ENCODE peak calls at places on chromosomes 1 and 21, in ten cellular contexts. L is sigmoid colon, N is HepG2, Y is body of pancreas, U is uterus, A is A549, B is tibial nerve, G is heart left ventricle, I is stomach, X is transverse colon. Z is an unnamed sample.
A peak's percentile ranks its signal among the peaks of the same experiment; 100 is the strongest.

GRCh38 chr21:34908424-34909055 is 140.6 kb downstream of the RUNX1 start:
- DNase-seq in L (peak; percentile 70), N (peak; percentile 90), Y (no peak), U (peak; percentile 33), A (no peak), B (no peak), G (no peak), I (no peak), X (no peak), Z (no peak)

GRCh38 chr1:3678361-3679097 is 26.2 kb downstream of the TP73 start:
- DNase-seq in L (no peak), N (no peak), Y (no peak), U (no peak), A (no peak), B (no peak), G (no peak), I (no peak), X (no peak), Z (no peak)

GRCh38 chr1:167693425-167694045 is 28.2 kb upstream of the MPZL1 start:
- DNase-seq in L (no peak), N (no peak), Y (no peak), U (no peak), A (no peak), B (no peak), G (no peak), I (no peak), X (no peak), Z (no peak)

GRCh38 chr1:87478231-87478630 is 149.6 kb downstream of the LMO4 start:
- DNase-seq in L (no peak), N (no peak), Y (no peak), U (no peak), A (no peak), B (peak; percentile 40), G (peak; percentile 22), I (no peak), X (peak; percentile 14), Z (no peak)

GRCh38 chr1:61561666-61562065 is 163.3 kb downstream of the TM2D1 start:
- DNase-seq in L (no peak), N (no peak), Y (no peak), U (no peak), A (no peak), B (no peak), G (no peak), I (no peak), X (no peak), Z (no peak)

GRCh38 chr1:53266038-53266437 is 27.7 kb upstream of the MAGOH start:
- DNase-seq in L (no peak), N (peak; percentile 17), Y (no peak), U (no peak), A (peak; percentile 33), B (no peak), G (no peak), I (no peak), X (no peak), Z (no peak)

GRCh38 chr1:181104790-181105133 is 16.3 kb downstream of the IER5 start:
- DNase-seq in L (peak; percentile 79), N (peak; percentile 39), Y (peak; percentile 30), U (peak; percentile 51), A (no peak), B (no peak), G (no peak), I (no peak), X (peak; percentile 37), Z (no peak)

GRCh38 chr21:41692216-41692615 is 74.6 kb downstream of the RIPK4 start:
- DNase-seq in L (no peak), N (no peak), Y (no peak), U (no peak), A (no peak), B (no peak), G (no peak), I (no peak), X (no peak), Z (no peak)

GRCh38 chr1:232713785-232714184 is 83.9 kb upstream of the SIPA1L2 start:
- DNase-seq in L (no peak), N (no peak), Y (no peak), U (no peak), A (no peak), B (no peak), G (no peak), I (no peak), X (no peak), Z (no peak)

GRCh38 chr21:27759091-27759659 is 792.3 kb upstream of the ADAMTS5 start:
- DNase-seq in L (no peak), N (no peak), Y (peak; percentile 39), U (no peak), A (no peak), B (no peak), G (peak; percentile 23), I (no peak), X (peak; percentile 47), Z (no peak)

GRCh38 chr1:183568176-183569041 is 21.9 kb downstream of the NCF2 start:
- DNase-seq in L (peak; percentile 74), N (no peak), Y (no peak), U (no peak), A (no peak), B (no peak), G (peak; percentile 63), I (no peak), X (peak; percentile 20), Z (no peak)

GRCh38 chr1:39359028-39359570 is 132.3 kb upstream of the BMP8A start:
- DNase-seq in L (peak; percentile 72), N (no peak), Y (peak; percentile 31), U (peak; percentile 48), A (no peak), B (no peak), G (no peak), I (peak; percentile 28), X (no peak), Z (no peak)

GRCh38 chr21:17781524-17781923 is 37.6 kb downstream of the C21orf91 start:
- DNase-seq in L (no peak), N (no peak), Y (no peak), U (no peak), A (no peak), B (no peak), G (no peak), I (no peak), X (no peak), Z (no peak)
- H3K4me3 ChIP-seq in L (no peak overlapping the region), N (no peak overlapping the region), Y (no peak overlapping the region), U (no peak overlapping the region), A (no peak overlapping the region), B (no peak overlapping the region), G (no peak overlapping the region), I (no peak overlapping the region), X (no peak overlapping the region), Z (no peak overlapping the region)

DNA sequence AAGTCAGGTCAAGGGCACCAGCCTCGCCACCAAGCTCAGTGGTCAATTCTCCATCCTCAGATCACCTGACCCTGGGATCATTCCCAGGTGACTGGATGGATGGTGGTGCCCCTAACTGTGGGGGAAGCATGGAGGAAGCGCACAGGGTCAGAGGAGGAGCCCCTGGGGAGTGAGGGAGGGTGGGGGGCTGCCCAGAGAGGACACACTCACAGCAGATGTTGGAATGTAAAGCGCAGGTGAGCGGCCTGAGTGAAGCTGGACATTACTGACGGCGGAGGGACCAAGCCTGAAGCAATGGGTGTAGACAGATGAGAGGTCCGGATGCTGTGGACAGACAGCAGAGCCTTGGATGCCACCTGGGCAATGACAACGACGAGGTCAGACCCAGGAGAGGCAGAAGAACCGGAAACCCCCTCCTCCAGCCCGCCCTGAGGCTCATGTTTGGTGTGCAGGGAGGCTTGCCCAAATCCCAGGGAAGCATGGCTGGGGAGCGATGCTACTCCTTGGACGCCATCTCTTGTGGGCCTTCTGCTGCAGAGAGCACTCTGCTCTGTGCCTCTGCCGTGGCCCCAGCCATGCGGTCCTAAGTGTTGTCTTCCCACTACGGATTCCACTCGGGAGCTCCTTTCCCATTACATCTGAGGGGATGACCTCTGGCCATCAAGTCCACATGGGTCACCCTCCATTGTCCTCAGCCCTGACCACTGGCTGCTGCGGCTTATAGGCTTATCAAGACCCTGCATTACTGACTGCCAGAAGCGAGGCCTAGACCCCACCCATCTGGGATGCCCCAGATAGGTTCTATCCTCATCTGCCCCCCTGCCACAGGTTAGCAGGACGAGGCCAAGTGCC is 5.8 kb upstream of the CPLANE2 start:
- DNase-seq in L (peak; percentile 64), N (no peak), Y (no peak), U (no peak), A (no peak), B (no peak), G (no peak), I (no peak), X (peak; percentile 7), Z (no peak)
- TF ChIP-seq POLR2A in L (no peak), N (no peak), Y (no peak), U (no peak), A (no peak), B (no peak), G (no peak), I (no peak), X (no peak), Z (no peak)

GRCh38 chr1:45929257-45929687 is 125.9 kb downstream of the MAST2 start:
- DNase-seq in L (no peak), N (peak; percentile 26), Y (no peak), U (no peak), A (peak; percentile 5), B (no peak), G (no peak), I (no peak), X (no peak), Z (no peak)

GRCh38 chr1:45928486-45929205 is 125.2 kb downstream of the MAST2 start:
- DNase-seq in L (no peak), N (no peak), Y (no peak), U (no peak), A (no peak), B (no peak), G (no peak), I (no peak), X (no peak), Z (no peak)

GRCh38 chr1:45926302-45926701 is 122.9 kb downstream of the MAST2 start:
- DNase-seq in L (no peak), N (no peak), Y (no peak), U (no peak), A (no peak), B (no peak), G (no peak), I (no peak), X (no peak), Z (no peak)

GRCh38 chr1:45934947-45935346 is 131.5 kb downstream of the MAST2 start:
- DNase-seq in L (no peak), N (no peak), Y (no peak), U (no peak), A (no peak), B (no peak), G (no peak), I (no peak), X (no peak), Z (no peak)

GRCh38 chr1:45930258-45931150 is 127.1 kb downstream of the MAST2 start:
- DNase-seq in L (no peak), N (no peak), Y (no peak), U (no peak), A (no peak), B (no peak), G (no peak), I (no peak), X (no peak), Z (no peak)
- H3K27ac ChIP-seq in L (no peak overlapping the region), N (no peak overlapping the region), Y (no peak overlapping the region), U (no peak overlapping the region), A (peak overlapping the region; percentile 1), B (no peak overlapping the region), G (no peak overlapping the region), I (no peak overlapping the region), X (peak overlapping the region; percentile 34), Z (no peak overlapping the region)

DNA sequence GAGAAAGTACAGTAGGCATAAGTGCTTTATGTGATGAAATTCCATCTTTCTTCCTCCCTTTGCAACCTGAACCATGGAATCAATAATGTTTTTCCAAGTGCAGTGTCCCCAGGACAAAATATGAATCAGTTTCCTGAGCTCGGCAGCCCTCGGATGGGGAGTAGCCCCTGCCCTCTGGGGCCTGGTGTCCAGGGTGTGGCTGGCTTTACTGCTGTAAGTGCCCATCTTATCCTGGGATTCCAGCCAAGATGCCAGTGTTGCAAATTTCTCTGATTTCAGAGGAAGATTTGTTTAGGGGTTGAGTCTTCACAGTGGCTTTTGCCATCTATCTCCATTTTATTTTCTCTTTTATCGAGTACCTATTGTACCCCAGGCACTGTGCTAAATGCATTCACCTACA is 40.4 kb upstream of the SRP9 start:
- DNase-seq in L (no peak), N (no peak), Y (no peak), U (no peak), A (peak; percentile 28), B (no peak), G (no peak), I (no peak), X (no peak), Z (no peak)
- H3K4me3 ChIP-seq in L (no peak overlapping the region), N (no peak overlapping the region), Y (no peak overlapping the region), U (no peak overlapping the region), A (no peak overlapping the region), B (no peak overlapping the region), G (no peak overlapping the region), I (no peak overlapping the region), X (no peak overlapping the region), Z (no peak overlapping the region)